ENCODE peak calls at places on chromosomes 5 and 9, in four cellular contexts. C is K562, X is HL-60, Q is GM12878. G is an unnamed sample.

GRCh38 chr5:174317261-174317894 is 271.9 kb downstream of the NSG2 start:
- DNase-seq in Q (no peak), C (peak), X (peak), G (no peak)

GRCh38 chr5:141805874-141806273 is 72.3 kb downstream of the PCDH1 start:
- DNase-seq in X (no peak), Q (no peak), C (no peak), G (no peak)

GRCh38 chr5:445591-445990 is 2.6 kb downstream of the EXOC3 start:
- DNase-seq in C (no peak), Q (no peak), X (no peak), G (no peak)

GRCh38 chr9:35659340-35659739 is 1.2 kb downstream of the CCDC107 start:
- DNase-seq in Q (no peak), X (no peak), C (no peak), G (no peak)

GRCh38 chr5:128538249-128539037 is 398 bp upstream of the FBN2 start:
- DNase-seq in Q (no peak), C (no peak), X (peak), G (no peak)

GRCh38 chr5:107539726-107540330 is 130.9 kb downstream of the EFNA5 start:
- DNase-seq in X (no peak), C (no peak), Q (no peak), G (no peak)

GRCh38 chr5:76303917-76304316 is 99.2 kb upstream of the IQGAP2 start:
- DNase-seq in Q (peak), C (no peak), X (no peak), G (no peak)

GRCh38 chr5:11302663-11303062 is 541.6 kb upstream of the DAP start:
- DNase-seq in X (peak), Q (no peak), C (no peak), G (no peak)

GRCh38 chr5:59066367-59067163 is 483.7 kb downstream of the RAB3C start:
- DNase-seq in X (no peak), Q (no peak), C (no peak), G (no peak)

DNA sequence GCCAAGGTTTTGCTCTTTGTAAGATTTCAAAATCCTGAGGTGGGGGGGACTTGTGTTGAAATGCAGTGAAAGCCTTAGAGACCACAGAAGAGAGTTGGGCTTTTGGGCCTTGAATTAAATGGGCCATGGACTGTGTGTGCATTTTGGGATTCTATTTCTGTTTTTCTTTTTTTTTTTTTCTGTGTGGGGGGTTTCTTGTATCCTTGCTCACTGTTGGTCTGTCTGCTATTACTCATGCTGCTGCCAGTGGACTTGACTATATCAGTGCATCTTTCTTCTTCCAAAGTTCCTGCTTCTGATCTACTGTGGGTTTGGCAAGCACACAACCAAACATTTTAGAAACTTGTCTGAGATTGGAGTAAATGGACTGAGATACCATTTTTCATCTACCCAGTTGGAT is 344.9 kb downstream of the ARL15 start:
- DNase-seq in X (no peak), Q (no peak), C (no peak), G (no peak)
- TF ChIP-seq SPI1 in X (no peak), Q (no peak), C (no peak), G (no peak)

GRCh38 chr9:134618163-134618822 is 23.3 kb upstream of the COL5A1 start:
- DNase-seq in Q (no peak), X (no peak), C (no peak), G (no peak)
- TF ChIP-seq SPI1 in Q (no peak), X (no peak), C (no peak), G (no peak)

GRCh38 chr5:14667770-14668169 is 3.3 kb downstream of the OTULIN start:
- DNase-seq in Q (no peak), X (no peak), C (no peak), G (no peak)

GRCh38 chr5:14667290-14667689 is 2.8 kb downstream of the OTULIN start:
- DNase-seq in C (no peak), X (no peak), Q (no peak), G (no peak)

GRCh38 chr5:14665110-14665822 is 748 bp downstream of the OTULIN start:
- DNase-seq in X (peak), Q (no peak), C (peak), G (no peak)

GRCh38 chr5:14664270-14665109 is at the start of gene OTULIN:
- DNase-seq in Q (peak), X (peak), C (peak), G (peak)

GRCh38 chr5:14665949-14666741 is 1.6 kb downstream of the OTULIN start:
- DNase-seq in Q (no peak), X (peak), C (peak), G (no peak)
- TF ChIP-seq SPI1 in Q (no peak), X (no peak), C (no peak), G (no peak)

GRCh38 chr9:691825-692363 is 149.6 kb upstream of the DMRT1 start:
- DNase-seq in C (no peak), Q (no peak), X (no peak), G (no peak)
- TF ChIP-seq SPI1 in C (no peak), Q (no peak), X (no peak), G (no peak)

GRCh38 chr5:42759456-42759855 is 2.8 kb downstream of the CCDC152 start:
- DNase-seq in X (no peak), Q (no peak), C (no peak), G (no peak)
- TF ChIP-seq SPI1 in X (no peak), Q (no peak), C (no peak), G (no peak)